ENCODE peak calls at places on chromosomes 4 and X, in nine cellular contexts. P is endodermal cell; S is pancreas; T is left lung; J is RWPE2; V is PC-3; C is upper lobe of left lung; W is SJSA1; N is CD8-positive, alpha-beta T cell. G is an unnamed sample. For H3K27me3 and H3K36me3, the result is how much of the 10 kb centered on the place peaks cover.

GRCh38 chr4:95219109-95219508 is 329.7 kb downstream of the UNC5C start:
- DNase-seq in C (no peak), T (no peak), V (no peak), P (no peak), J (no peak), N (no peak), W (no peak), S (no peak), G (peak)

GRCh38 chrX:10744011-10744410 is 123.6 kb upstream of the MID1 start:
- DNase-seq in W (no peak), C (no peak), S (no peak), T (no peak), V (no peak), P (no peak), J (no peak), N (no peak), G (no peak)

GRCh38 chr4:152079543-152080293 is 318.9 kb upstream of the GATB start:
- DNase-seq in P (no peak), T (no peak), C (no peak), W (no peak), N (no peak), S (no peak), J (no peak), V (no peak), G (no peak)

GRCh38 chrX:4547218-4547836 is 833.9 kb upstream of the PRKX start:
- DNase-seq in J (no peak), V (peak), C (peak), S (peak), P (peak), N (no peak), T (no peak), W (peak), G (peak)

GRCh38 chr4:162959056-162959455 is 207.6 kb downstream of the NAF1 start:
- DNase-seq in J (no peak), P (peak), S (no peak), C (no peak), N (no peak), T (no peak), W (no peak), V (peak), G (no peak)

GRCh38 chrX:41759817-41760216 is 35.8 kb downstream of the GPR82 start:
- DNase-seq in V (peak), W (no peak), T (no peak), N (no peak), C (no peak), S (no peak), J (no peak), P (no peak), G (peak)

GRCh38 chr4:85725727-85726170 is 250.8 kb downstream of the ARHGAP24 start:
- DNase-seq in P (no peak), V (no peak), J (no peak), W (no peak), T (peak), N (no peak), S (peak), C (peak), G (peak)

GRCh38 chr4:45550766-45551366 is 573.0 kb downstream of the GABRG1 start:
- DNase-seq in V (peak), N (no peak), T (no peak), J (no peak), C (no peak), W (no peak), P (no peak), S (no peak), G (peak)

GRCh38 chr4:168743576-168743975 is 246.7 kb downstream of the PALLD start:
- DNase-seq in V (peak), W (peak), P (no peak), J (no peak), T (no peak), S (no peak), N (no peak), C (no peak), G (no peak)

GRCh38 chrX:13024911-13025454 is 19.4 kb downstream of the FAM9C start:
- DNase-seq in S (no peak), N (no peak), V (no peak), C (no peak), J (no peak), W (no peak), P (no peak), T (no peak), G (no peak)

GRCh38 chrX:50111762-50112161 is 89.0 kb downstream of the AKAP4 start:
- DNase-seq in N (no peak), S (peak), V (no peak), P (no peak), T (peak), J (no peak), C (peak), W (no peak), G (no peak)

GRCh38 chr4:11480683-11481082 is 52.0 kb upstream of the HS3ST1 start:
- DNase-seq in W (no peak), V (peak), P (no peak), S (no peak), N (no peak), C (peak), T (peak), J (no peak), G (no peak)

GRCh38 chrX:1493317-1493856 is 40.7 kb upstream of the ASMTL start:
- DNase-seq in T (no peak), P (no peak), J (no peak), S (no peak), N (no peak), C (no peak), V (no peak), W (no peak), G (no peak)

GRCh38 chr4:79325436-79325835 is 425 bp downstream of the NAA11 start:
- DNase-seq in J (no peak), V (no peak), W (no peak), C (no peak), S (no peak), T (no peak), N (no peak), P (no peak), G (no peak)

GRCh38 chr4:72112514-72113156 is 80.8 kb downstream of the NPFFR2 start:
- DNase-seq in S (no peak), P (no peak), W (peak), V (peak), C (no peak), N (no peak), T (no peak), J (no peak), G (peak)

GRCh38 chr4:140743194-140743931 is 12.8 kb downstream of the TBC1D9 start:
- DNase-seq in S (no peak), C (no peak), N (no peak), V (peak), T (no peak), W (no peak), P (peak), J (no peak), G (peak)

GRCh38 chr4:111811661-111812060 is 333.6 kb upstream of the FAM241A start:
- DNase-seq in C (no peak), N (no peak), J (no peak), V (no peak), P (no peak), S (no peak), W (no peak), T (no peak), G (no peak)

GRCh38 chr4:122602277-122603142 is 18.4 kb downstream of the IL21 start:
- DNase-seq in J (no peak), W (peak), T (no peak), C (no peak), P (peak), N (no peak), S (no peak), V (peak), G (peak)

GRCh38 chrX:131988236-131988635 is 34.9 kb upstream of the STK26 start:
- DNase-seq in W (no peak), V (no peak), P (no peak), C (no peak), T (no peak), N (no peak), S (no peak), J (no peak), G (no peak)
- H3K27me3 ChIP-seq in W (under half), V (under half), P (under half), C (under half), T (under half), N (under half), S (under half), J (under half), G (under half)

DNA sequence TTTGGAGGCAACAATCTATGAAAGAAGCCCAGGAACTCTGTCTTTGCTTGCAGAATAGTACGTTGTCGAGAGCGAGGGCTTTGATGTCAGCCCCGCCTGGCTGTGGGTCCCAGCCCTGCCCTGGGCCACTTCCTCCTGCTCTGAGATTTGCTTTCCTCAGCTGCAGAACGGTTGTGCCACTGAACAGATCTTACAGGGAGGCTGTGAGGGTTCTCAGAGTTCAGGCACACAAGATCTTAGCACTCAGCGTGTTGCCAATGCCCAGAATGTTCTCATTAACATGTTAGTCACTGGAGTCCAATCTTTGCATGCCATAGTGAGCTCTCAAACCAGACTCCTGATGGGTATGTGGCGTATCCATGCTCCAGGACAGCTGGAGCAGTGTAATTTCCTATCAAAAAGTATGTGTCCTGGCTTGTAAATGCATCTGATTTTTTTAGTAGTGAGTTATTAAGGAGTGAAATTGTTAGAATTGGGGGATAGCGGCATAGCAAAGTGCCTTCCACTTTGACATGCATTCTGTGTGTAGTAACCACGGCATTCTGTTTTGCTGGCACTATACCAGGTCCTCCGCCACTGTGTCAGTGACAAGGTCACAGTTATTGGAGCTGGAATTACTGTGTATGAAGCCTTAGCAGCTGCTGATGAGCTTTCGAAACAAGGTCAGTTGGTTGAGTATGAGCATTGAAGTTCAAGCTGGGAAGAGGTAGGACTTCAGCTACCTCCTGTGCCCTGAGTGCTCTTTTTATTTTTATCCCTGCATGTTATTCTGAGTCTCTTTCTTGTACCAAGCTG is 31.6 kb downstream of the TKTL1 start:
- DNase-seq in C (no peak), W (no peak), J (no peak), P (no peak), V (no peak), N (no peak), S (no peak), T (no peak), G (peak)
- H3K4me3 ChIP-seq in C (no peak), W (no peak), J (no peak), P (no peak), V (no peak), N (peak), S (no peak), T (no peak), G (no peak)

DNA sequence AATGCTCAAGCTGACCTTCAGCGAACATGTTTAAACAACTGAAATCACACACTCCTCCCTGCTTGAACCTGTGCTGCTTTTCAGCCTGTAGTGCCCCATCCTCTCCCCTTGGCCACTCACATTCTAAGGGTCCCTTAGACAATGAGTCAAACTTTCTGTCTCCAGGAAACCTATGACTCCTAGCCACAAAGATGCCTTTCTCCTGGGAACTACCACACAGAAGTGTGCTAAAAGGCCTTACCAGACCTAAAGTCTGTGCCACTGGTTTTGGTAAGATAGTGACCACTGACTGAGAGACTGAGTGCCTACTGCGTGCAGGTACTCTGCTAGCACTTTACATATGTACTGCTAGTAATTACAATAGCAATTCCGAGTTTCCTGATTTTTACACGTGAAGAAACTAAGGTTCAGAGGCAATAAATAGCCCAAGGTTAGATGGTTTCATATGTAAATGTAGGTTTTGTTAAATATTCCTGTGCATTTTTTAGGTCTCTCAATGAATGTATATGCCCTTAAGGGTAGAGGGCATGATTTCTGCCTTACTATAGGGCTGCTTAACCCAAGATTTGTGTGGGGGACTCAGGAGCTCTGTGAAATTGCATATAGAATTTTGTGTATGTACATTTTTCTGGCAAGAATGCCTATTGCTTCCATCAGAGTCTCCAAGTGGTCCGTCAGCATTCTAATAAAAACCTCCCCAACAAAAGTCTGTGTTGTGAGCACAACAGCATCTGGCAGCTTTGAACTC is 71.1 kb downstream of the NSG1 start:
- DNase-seq in V (no peak), P (no peak), W (peak), T (no peak), J (no peak), N (no peak), S (no peak), C (no peak), G (peak)
- H3K36me3 ChIP-seq in V (under half), P (half or more), W (under half), T (half or more), J (under half), N (under half), S (under half), C (half or more), G (under half)

GRCh38 chr4:1168291-1169031 is 3.9 kb downstream of the SPON2 start:
- DNase-seq in V (no peak), W (no peak), P (peak), C (no peak), N (no peak), T (no peak), S (no peak), J (peak), G (no peak)
- H3K27me3 ChIP-seq in V (under half), W (under half), P (half or more), C (under half), N (under half), T (half or more), S (under half), J (under half), G (under half)

DNA sequence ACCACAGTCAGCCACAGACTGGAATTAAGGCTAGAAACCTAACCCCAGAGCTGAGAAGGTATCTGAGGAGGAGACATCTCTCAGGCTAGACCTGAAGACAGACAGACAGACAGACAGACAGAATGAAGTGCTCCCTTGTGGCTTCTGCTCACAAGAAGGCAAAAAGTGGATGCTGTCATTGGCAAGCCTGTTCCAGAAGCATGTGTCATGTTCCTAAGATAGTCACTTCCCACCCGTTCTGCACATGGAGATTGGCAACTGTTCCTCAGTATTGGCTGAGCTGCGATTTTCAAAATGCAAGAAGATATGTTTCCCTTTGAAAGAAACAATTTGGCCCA is 166.4 kb downstream of the NSUN7 start:
- DNase-seq in W (no peak), V (no peak), J (no peak), N (no peak), P (no peak), S (no peak), C (no peak), T (no peak), G (peak)
- H3K4me3 ChIP-seq in W (no peak), V (no peak), J (no peak), N (no peak), P (no peak), S (no peak), C (no peak), T (no peak), G (peak)

GRCh38 chrX:67480789-67481188 is 63.0 kb upstream of the AR start:
- DNase-seq in V (no peak), C (no peak), T (no peak), N (no peak), J (no peak), P (no peak), S (no peak), W (no peak), G (no peak)
- H3K36me3 ChIP-seq in V (under half), C (under half), T (under half), N (under half), J (under half), P (under half), S (under half), W (under half), G (under half)

GRCh38 chr4:1512738-1513660 is 106.8 kb upstream of the NKX1-1 start:
- DNase-seq in C (peak), T (no peak), P (peak), J (no peak), V (peak), N (peak), S (peak), W (no peak), G (peak)
- H3K27me3 ChIP-seq in C (under half), T (half or more), P (under half), J (under half), V (under half), N (under half), S (under half), W (under half), G (under half)

GRCh38 chr4:91330555-91331137 is 973.1 kb upstream of the GRID2 start:
- DNase-seq in N (no peak), T (no peak), J (no peak), W (no peak), C (no peak), S (no peak), V (peak), P (no peak), G (no peak)
- H3K4me3 ChIP-seq in N (no peak), T (no peak), J (no peak), W (no peak), C (no peak), S (no peak), V (no peak), P (no peak), G (no peak)

DNA sequence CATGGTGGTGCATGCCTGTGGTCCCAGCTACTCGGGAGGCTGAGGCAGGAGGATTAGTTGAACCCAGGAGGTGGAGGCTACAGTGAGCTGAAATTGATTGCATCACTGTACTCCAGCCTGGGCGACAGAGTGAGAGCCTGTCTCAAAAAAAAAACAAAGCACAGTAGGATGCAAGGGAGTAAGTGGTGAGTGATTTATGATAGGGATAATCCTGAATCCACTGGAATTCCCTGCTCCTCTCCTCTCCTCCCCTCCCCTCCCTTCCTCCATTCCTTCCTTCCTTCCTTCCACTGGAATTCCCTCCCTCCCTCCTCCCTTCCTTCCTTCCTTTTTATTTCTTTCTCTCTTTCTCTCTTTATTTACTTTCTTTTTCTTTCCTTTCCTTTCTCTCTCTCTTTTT is 40.9 kb upstream of the NKRF start:
- DNase-seq in J (no peak), V (no peak), N (no peak), P (no peak), C (no peak), T (no peak), W (no peak), S (no peak), G (no peak)
- H3K36me3 ChIP-seq in J (under half), V (under half), N (under half), P (under half), C (under half), T (under half), W (under half), S (under half), G (under half)